ENCODE peak calls at places on chromosome 4, in four cellular contexts. K is stimulated activated naive CD4-positive, alpha-beta T cell; H is NCI-H1930; U is activated B cell treated with CpG ODN at 0.5 μM for 24 hours. C is an unnamed sample.
A peak's percentile ranks its signal among the peaks of the same experiment; 100 is the strongest.

GRCh38 chr4:127965803-127966175 is 583 bp downstream of the ABHD18 start:
- DNase-seq in U (no peak), H (peak; percentile 45), K (peak; percentile 66), C (peak; percentile 63)

GRCh38 chr4:57344296-57344695 is 234.1 kb upstream of the IGFBP7 start:
- DNase-seq in H (no peak), K (no peak), U (no peak), C (no peak)

GRCh38 chr4:184408021-184408710 is 66.2 kb downstream of the IRF2 start:
- DNase-seq in K (no peak), U (no peak), H (no peak), C (no peak)

GRCh38 chr4:89575840-89576239 is 261.1 kb downstream of the SNCA start:
- DNase-seq in H (no peak), U (no peak), K (no peak), C (no peak)

GRCh38 chr4:85548116-85548515 is 73.2 kb downstream of the ARHGAP24 start:
- DNase-seq in K (no peak), U (no peak), H (no peak), C (no peak)

GRCh38 chr4:107951551-107951950 is 20.2 kb downstream of the CYP2U1 start:
- DNase-seq in H (no peak), U (no peak), K (no peak), C (no peak)

GRCh38 chr4:37641886-37642849 is 44.0 kb downstream of the RELL1 start:
- DNase-seq in U (no peak), H (no peak), K (no peak), C (no peak)

GRCh38 chr4:7192252-7193039 is at the start of gene SORCS2:
- DNase-seq in U (no peak), H (peak; percentile 63), K (peak; percentile 4), C (no peak)

GRCh38 chr4:153790962-153791551 is 2.2 kb upstream of the SFRP2 start:
- DNase-seq in K (peak; percentile 3), U (no peak), H (no peak), C (no peak)

GRCh38 chr4:105767579-105767978 is 59.0 kb downstream of the GSTCD start:
- DNase-seq in H (no peak), U (no peak), K (no peak), C (no peak)

GRCh38 chr4:86737244-86737643 is 111.9 kb downstream of the SLC10A6 start:
- DNase-seq in H (no peak), U (no peak), K (no peak), C (no peak)

GRCh38 chr4:38426532-38426931 is 237.5 kb upstream of the KLF3 start:
- DNase-seq in K (no peak), H (no peak), U (no peak), C (no peak)

GRCh38 chr4:113844369-113844768 is 82.8 kb upstream of the CAMK2D start:
- DNase-seq in H (no peak), K (no peak), U (no peak), C (no peak)

GRCh38 chr4:182929296-182929695 is 12.1 kb upstream of the DCTD start:
- DNase-seq in U (no peak), H (no peak), K (no peak), C (no peak)

GRCh38 chr4:150140774-150141400 is 62.6 kb downstream of the DCLK2 start:
- DNase-seq in H (no peak), U (no peak), K (no peak), C (no peak)

GRCh38 chr4:104263100-104263499 is 231.6 kb downstream of the CXXC4 start:
- DNase-seq in U (no peak), H (no peak), K (no peak), C (no peak)

GRCh38 chr4:13559414-13559813 is 15.1 kb upstream of the NKX3-2 start:
- DNase-seq in U (no peak), K (no peak), H (no peak), C (no peak)

GRCh38 chr4:88818650-88819470 is 121.2 kb upstream of the NAP1L5 start:
- DNase-seq in K (peak; percentile 13), U (no peak), H (peak; percentile 45), C (peak; percentile 35)

GRCh38 chr4:83781434-83781833 is 245.5 kb downstream of the GPAT3 start:
- DNase-seq in U (no peak), H (no peak), K (no peak), C (no peak)

GRCh38 chr4:16443504-16444088 is 217.3 kb upstream of the TAPT1 start:
- DNase-seq in K (no peak), U (no peak), H (no peak), C (no peak)

GRCh38 chr4:181823183-181823582 is 420.0 kb upstream of the TENM3 start:
- DNase-seq in U (no peak), K (no peak), H (no peak), C (no peak)

GRCh38 chr4:23368081-23368697 is 521.7 kb downstream of the PPARGC1A start:
- DNase-seq in U (no peak), K (no peak), H (peak; percentile 21), C (no peak)

GRCh38 chr4:64781737-64782326 is 372.6 kb upstream of the TECRL start:
- DNase-seq in K (no peak), U (no peak), H (peak; percentile 1), C (no peak)

GRCh38 chr4:32985256-32985655 is 2265.1 kb downstream of the PCDH7 start:
- DNase-seq in U (no peak), H (no peak), K (no peak), C (no peak)

GRCh38 chr4:172707622-172708021 is 461.0 kb upstream of the GALNT7 start:
- DNase-seq in U (no peak), K (no peak), H (no peak), C (no peak)

GRCh38 chr4:168587326-168588125 is 90.7 kb downstream of the PALLD start:
- DNase-seq in U (no peak), K (no peak), H (no peak), C (no peak)

GRCh38 chr4:2186133-2186864 is 55.6 kb downstream of the HAUS3 start:
- DNase-seq in H (no peak), U (no peak), K (no peak), C (peak; percentile 2)

GRCh38 chr4:85724801-85725548 is 250.0 kb downstream of the ARHGAP24 start:
- DNase-seq in K (no peak), U (no peak), H (no peak), C (no peak)